ENCODE peak calls at places on chromosome 4, in six cellular contexts. Z is astrocyte of the spinal cord, H is lung, A is AG09309, L is gastrocnemius medialis, T is BE2C. M is an unnamed sample.

GRCh38 chr4:53962516-53963225 is 101.7 kb downstream of the CHIC2 start:
- DNase-seq in Z (peak), H (no peak), A (peak), L (no peak), T (peak), M (no peak)

GRCh38 chr4:71537551-71538065 is 198.8 kb downstream of the SLC4A4 start:
- DNase-seq in Z (no peak), H (no peak), A (no peak), L (no peak), T (no peak), M (no peak)

GRCh38 chr4:37648084-37648817 is 37.9 kb downstream of the RELL1 start:
- DNase-seq in Z (peak), H (peak), A (peak), L (peak), T (peak), M (no peak)

GRCh38 chr4:2786794-2787229 is 6.1 kb upstream of the SH3BP2 start:
- DNase-seq in Z (no peak), H (no peak), A (no peak), L (no peak), T (peak), M (no peak)

GRCh38 chr4:142331132-142331531 is 515.0 kb downstream of the INPP4B start:
- DNase-seq in Z (no peak), H (no peak), A (no peak), L (no peak), T (no peak), M (no peak)

GRCh38 chr4:49044270-49044669 is 58.2 kb downstream of the CWH43 start:
- DNase-seq in Z (no peak), H (no peak), A (no peak), L (no peak), T (no peak), M (no peak)

GRCh38 chr4:3868146-3868840 is 102.1 kb downstream of the ADRA2C start:
- DNase-seq in Z (no peak), H (no peak), A (no peak), L (no peak), T (no peak), M (no peak)

GRCh38 chr4:24230955-24231354 is 341.1 kb upstream of the PPARGC1A start:
- DNase-seq in Z (no peak), H (no peak), A (no peak), L (no peak), T (no peak), M (no peak)

GRCh38 chr4:153169811-153170210 is 34.4 kb upstream of the TRIM2 start:
- DNase-seq in Z (no peak), H (no peak), A (no peak), L (no peak), T (no peak), M (no peak)

GRCh38 chr4:128700659-128701350 is 108.7 kb upstream of the JADE1 start:
- DNase-seq in Z (peak), H (no peak), A (no peak), L (no peak), T (no peak), M (no peak)

GRCh38 chr4:140158234-140159030 is 4.4 kb upstream of the MAML3 start:
- DNase-seq in Z (peak), H (peak), A (no peak), L (no peak), T (peak), M (no peak)

GRCh38 chr4:67437974-67438713 is 107.2 kb downstream of the CENPC start:
- DNase-seq in Z (peak), H (no peak), A (peak), L (no peak), T (no peak), M (no peak)

GRCh38 chr4:140004580-140005314 is 149.2 kb downstream of the MAML3 start:
- DNase-seq in Z (peak), H (no peak), A (peak), L (peak), T (peak), M (no peak)

GRCh38 chr4:139744232-139744631 is 78.6 kb downstream of the MGST2 start:
- DNase-seq in Z (no peak), H (no peak), A (no peak), L (no peak), T (no peak), M (no peak)

GRCh38 chr4:163191999-163192398 is 25.3 kb upstream of the NAF1 start:
- DNase-seq in Z (no peak), H (no peak), A (no peak), L (no peak), T (no peak), M (no peak)

GRCh38 chr4:110959041-110959643 is 336.3 kb upstream of the PITX2 start:
- DNase-seq in Z (peak), H (no peak), A (no peak), L (no peak), T (no peak), M (no peak)
- TF ChIP-seq CTCF in Z (peak), H (no peak), A (peak), L (peak), T (peak), M (no peak)

GRCh38 chr4:8277356-8278008 is 7.9 kb downstream of the HTRA3 start:
- DNase-seq in Z (no peak), H (no peak), A (no peak), L (no peak), T (no peak), M (no peak)
- TF ChIP-seq CTCF in Z (no peak), H (no peak), A (no peak), L (no peak), T (no peak), M (no peak)

DNA sequence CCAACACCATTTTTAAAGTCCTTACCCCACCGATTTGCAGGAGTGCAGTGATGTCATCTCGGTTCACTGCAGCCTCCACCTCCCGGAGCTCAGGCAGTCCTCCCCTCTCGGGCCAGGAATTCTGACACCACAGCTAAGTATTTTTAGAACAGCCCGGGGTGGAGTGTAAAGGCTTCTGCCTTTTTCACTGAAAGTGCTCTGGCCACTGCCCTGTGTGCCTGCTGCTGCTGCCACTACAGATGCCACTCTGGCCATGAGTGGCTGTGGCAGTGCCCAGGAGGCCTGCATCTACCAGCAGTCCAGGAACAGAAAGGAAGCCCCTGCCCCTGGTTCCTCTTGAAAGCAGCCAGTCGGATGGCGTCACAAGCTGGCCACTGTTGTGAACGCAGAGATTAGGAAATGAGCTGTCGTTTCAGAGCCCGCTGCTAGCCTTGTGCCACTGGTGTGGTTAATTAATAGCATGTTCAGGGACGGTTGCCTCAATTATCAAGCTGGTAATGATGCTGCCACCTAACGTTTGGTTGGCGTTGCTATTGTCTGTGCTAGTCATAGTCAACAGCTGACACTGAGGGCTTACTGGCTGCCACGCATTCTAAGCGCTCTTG is 23.6 kb upstream of the TBC1D14 start:
- DNase-seq in Z (peak), H (peak), A (peak), L (peak), T (no peak), M (peak)
- TF ChIP-seq CTCF in Z (peak), H (peak), A (peak), L (peak), T (peak), M (no peak)

DNA sequence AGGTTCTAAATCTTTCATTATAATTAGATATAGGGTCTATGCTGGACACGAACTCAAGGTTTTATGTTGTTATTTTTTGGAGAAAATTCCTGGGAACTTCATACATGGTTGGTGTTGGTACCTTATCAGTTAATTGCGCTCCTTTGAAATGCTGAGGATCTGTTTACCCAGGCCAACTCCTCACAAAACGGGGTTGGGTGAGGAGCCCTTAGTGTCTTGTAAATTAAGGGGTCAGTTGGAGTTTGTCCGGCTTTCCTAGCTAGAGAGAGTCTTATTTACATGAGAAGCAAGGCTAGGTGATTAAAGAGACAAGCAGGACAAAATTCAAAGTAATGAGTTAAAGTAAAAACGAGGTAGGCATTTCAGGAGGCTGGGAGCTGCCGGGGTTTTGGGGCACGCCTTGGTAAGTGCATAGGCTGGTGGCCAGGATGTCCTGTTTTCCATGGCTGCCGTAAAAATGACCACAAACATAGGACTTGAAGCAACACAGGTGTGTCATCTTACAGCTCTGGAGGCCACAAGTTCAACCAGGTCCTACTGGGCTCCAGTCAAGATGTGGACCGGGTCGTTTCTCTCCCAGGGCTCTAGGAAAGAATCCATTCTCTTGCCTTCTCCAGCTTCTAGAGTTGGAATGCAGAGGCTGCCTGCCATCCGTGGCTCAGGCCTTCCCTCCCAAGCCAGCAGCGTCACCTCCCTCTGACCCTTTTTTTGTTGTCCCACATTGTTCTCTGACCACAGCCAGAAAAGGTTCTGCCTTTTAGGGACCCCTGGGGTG is 19.8 kb downstream of the PSAPL1 start:
- DNase-seq in Z (no peak), H (no peak), A (no peak), L (no peak), T (no peak), M (no peak)
- TF ChIP-seq CTCF in Z (no peak), H (no peak), A (no peak), L (no peak), T (no peak), M (no peak)

DNA sequence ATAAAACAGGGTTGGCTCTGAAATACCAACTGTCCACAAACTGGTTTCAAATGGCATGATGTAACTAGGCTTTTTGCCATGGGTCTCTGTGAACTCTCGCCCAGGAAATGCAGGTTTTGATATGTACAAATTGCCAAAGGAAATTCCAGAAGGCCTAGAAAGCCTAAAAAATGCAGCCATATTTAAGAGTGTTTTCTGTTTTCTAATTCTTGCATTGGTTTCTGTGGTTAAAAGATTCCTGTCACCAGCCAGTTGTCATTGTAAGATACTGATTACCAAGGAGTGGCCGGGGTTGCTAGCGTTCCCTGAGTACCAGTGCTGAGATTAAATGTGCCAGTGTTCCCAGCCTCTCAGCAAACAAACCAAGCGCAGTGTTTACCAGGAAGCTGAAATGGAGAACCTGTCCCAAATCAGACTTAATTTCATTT is 53.9 kb upstream of the SORBS2 start:
- DNase-seq in Z (peak), H (no peak), A (no peak), L (no peak), T (no peak), M (no peak)
- TF ChIP-seq CTCF in Z (no peak), H (no peak), A (no peak), L (no peak), T (no peak), M (no peak)

M was measured in GM13976.